ENCODE peak calls at places on chromosomes 3 and 15, in nine cellular contexts. One of them, this sample, is unnamed.

GRCh38 chr15:88704791-88705768 is 66.3 kb downstream of the ISG20 start:
- DNase-seq in Panc1: no peak
- DNase-seq in breast epithelium: no peak
- DNase-seq in Caco-2: no peak
- DNase-seq in cardiac fibroblast: peak
- DNase-seq in tibial artery: peak
- DNase-seq in adrenal gland: peak
- DNase-seq in colonic mucosa: peak
- DNase-seq in fibroblast of the aortic adventitia: peak
- DNase-seq in this sample: no peak

GRCh38 chr3:169171739-169172138 is 491.8 kb downstream of the MECOM start:
- DNase-seq in Panc1: no peak
- DNase-seq in breast epithelium: no peak
- DNase-seq in Caco-2: no peak
- DNase-seq in cardiac fibroblast: peak
- DNase-seq in tibial artery: no peak
- DNase-seq in adrenal gland: no peak
- DNase-seq in colonic mucosa: no peak
- DNase-seq in fibroblast of the aortic adventitia: peak
- DNase-seq in this sample: no peak

GRCh38 chr3:39113291-39113690 is 5.8 kb downstream of the TTC21A start:
- DNase-seq in Panc1: no peak
- DNase-seq in breast epithelium: no peak
- DNase-seq in Caco-2: no peak
- DNase-seq in cardiac fibroblast: no peak
- DNase-seq in tibial artery: no peak
- DNase-seq in adrenal gland: no peak
- DNase-seq in colonic mucosa: no peak
- DNase-seq in fibroblast of the aortic adventitia: no peak
- DNase-seq in this sample: no peak

GRCh38 chr3:122679085-122679466 is 1.6 kb upstream of the PARP14 start:
- DNase-seq in Panc1: peak
- DNase-seq in breast epithelium: peak
- DNase-seq in Caco-2: peak
- DNase-seq in cardiac fibroblast: peak
- DNase-seq in tibial artery: peak
- DNase-seq in adrenal gland: peak
- DNase-seq in colonic mucosa: peak
- DNase-seq in fibroblast of the aortic adventitia: peak
- DNase-seq in this sample: peak

GRCh38 chr15:91289324-91289723 is 189.3 kb downstream of the SV2B start:
- DNase-seq in Panc1: no peak
- DNase-seq in breast epithelium: no peak
- DNase-seq in Caco-2: no peak
- DNase-seq in cardiac fibroblast: no peak
- DNase-seq in tibial artery: no peak
- DNase-seq in adrenal gland: no peak
- DNase-seq in colonic mucosa: no peak
- DNase-seq in fibroblast of the aortic adventitia: no peak
- DNase-seq in this sample: no peak

GRCh38 chr15:25905140-25905539 is 42.0 kb upstream of the ATP10A start:
- DNase-seq in Panc1: no peak
- DNase-seq in breast epithelium: no peak
- DNase-seq in Caco-2: no peak
- DNase-seq in cardiac fibroblast: peak
- DNase-seq in tibial artery: peak
- DNase-seq in adrenal gland: no peak
- DNase-seq in colonic mucosa: no peak
- DNase-seq in fibroblast of the aortic adventitia: peak
- DNase-seq in this sample: no peak

GRCh38 chr3:189186093-189186492 is 14.3 kb downstream of the TPRG1 start:
- DNase-seq in Panc1: no peak
- DNase-seq in breast epithelium: no peak
- DNase-seq in Caco-2: no peak
- DNase-seq in cardiac fibroblast: peak
- DNase-seq in tibial artery: peak
- DNase-seq in adrenal gland: peak
- DNase-seq in colonic mucosa: no peak
- DNase-seq in fibroblast of the aortic adventitia: peak
- DNase-seq in this sample: no peak

GRCh38 chr15:87755226-87755625 is 501.3 kb downstream of the NTRK3 start:
- DNase-seq in Panc1: no peak
- DNase-seq in breast epithelium: no peak
- DNase-seq in Caco-2: no peak
- DNase-seq in cardiac fibroblast: peak
- DNase-seq in tibial artery: no peak
- DNase-seq in adrenal gland: no peak
- DNase-seq in colonic mucosa: no peak
- DNase-seq in fibroblast of the aortic adventitia: no peak
- DNase-seq in this sample: peak

GRCh38 chr3:53531749-53532148 is 37.3 kb downstream of the CACNA1D start:
- DNase-seq in Panc1: no peak
- DNase-seq in breast epithelium: no peak
- DNase-seq in Caco-2: peak
- DNase-seq in cardiac fibroblast: no peak
- DNase-seq in tibial artery: no peak
- DNase-seq in adrenal gland: no peak
- DNase-seq in colonic mucosa: no peak
- DNase-seq in fibroblast of the aortic adventitia: no peak
- DNase-seq in this sample: no peak

GRCh38 chr3:190996376-190996775 is 133.9 kb upstream of the GMNC start:
- DNase-seq in Panc1: no peak
- DNase-seq in breast epithelium: no peak
- DNase-seq in Caco-2: no peak
- DNase-seq in cardiac fibroblast: no peak
- DNase-seq in tibial artery: no peak
- DNase-seq in adrenal gland: no peak
- DNase-seq in colonic mucosa: no peak
- DNase-seq in fibroblast of the aortic adventitia: peak
- DNase-seq in this sample: no peak

GRCh38 chr3:38247366-38248035 is 18.1 kb upstream of the SLC22A13 start:
- DNase-seq in Panc1: peak
- DNase-seq in breast epithelium: no peak
- DNase-seq in Caco-2: no peak
- DNase-seq in cardiac fibroblast: peak
- DNase-seq in tibial artery: no peak
- DNase-seq in adrenal gland: peak
- DNase-seq in colonic mucosa: no peak
- DNase-seq in fibroblast of the aortic adventitia: peak
- DNase-seq in this sample: peak

GRCh38 chr15:78327442-78327841 is 12.7 kb upstream of the CRABP1 start:
- DNase-seq in Panc1: no peak
- DNase-seq in breast epithelium: no peak
- DNase-seq in Caco-2: no peak
- DNase-seq in cardiac fibroblast: no peak
- DNase-seq in tibial artery: no peak
- DNase-seq in adrenal gland: no peak
- DNase-seq in colonic mucosa: no peak
- DNase-seq in fibroblast of the aortic adventitia: no peak
- DNase-seq in this sample: no peak

GRCh38 chr3:5013021-5013906 is 34.0 kb downstream of the BHLHE40 start:
- DNase-seq in Panc1: no peak
- DNase-seq in breast epithelium: no peak
- DNase-seq in Caco-2: peak
- DNase-seq in cardiac fibroblast: peak
- DNase-seq in tibial artery: no peak
- DNase-seq in adrenal gland: no peak
- DNase-seq in colonic mucosa: peak
- DNase-seq in fibroblast of the aortic adventitia: peak
- DNase-seq in this sample: peak

GRCh38 chr3:125651246-125651645 is 55.9 kb upstream of the OSBPL11 start:
- DNase-seq in Panc1: no peak
- DNase-seq in breast epithelium: no peak
- DNase-seq in Caco-2: no peak
- DNase-seq in cardiac fibroblast: no peak
- DNase-seq in tibial artery: no peak
- DNase-seq in adrenal gland: no peak
- DNase-seq in colonic mucosa: no peak
- DNase-seq in fibroblast of the aortic adventitia: peak
- DNase-seq in this sample: peak

GRCh38 chr3:61425356-61425755 is 136.0 kb upstream of the PTPRG start:
- DNase-seq in Panc1: no peak
- DNase-seq in breast epithelium: no peak
- DNase-seq in Caco-2: no peak
- DNase-seq in cardiac fibroblast: no peak
- DNase-seq in tibial artery: no peak
- DNase-seq in adrenal gland: no peak
- DNase-seq in colonic mucosa: no peak
- DNase-seq in fibroblast of the aortic adventitia: no peak
- DNase-seq in this sample: no peak

GRCh38 chr15:101039461-101039860 is 120.3 kb downstream of the LRRK1 start:
- DNase-seq in Panc1: no peak
- DNase-seq in breast epithelium: no peak
- DNase-seq in Caco-2: no peak
- DNase-seq in cardiac fibroblast: peak
- DNase-seq in tibial artery: no peak
- DNase-seq in adrenal gland: no peak
- DNase-seq in colonic mucosa: peak
- DNase-seq in fibroblast of the aortic adventitia: peak
- DNase-seq in this sample: no peak

GRCh38 chr3:71815676-71816075 is 30.7 kb upstream of the PROK2 start:
- DNase-seq in Panc1: no peak
- DNase-seq in breast epithelium: no peak
- DNase-seq in Caco-2: no peak
- DNase-seq in cardiac fibroblast: no peak
- DNase-seq in tibial artery: no peak
- DNase-seq in adrenal gland: no peak
- DNase-seq in colonic mucosa: no peak
- DNase-seq in fibroblast of the aortic adventitia: no peak
- DNase-seq in this sample: no peak

GRCh38 chr3:32510075-32510724 is 7.5 kb upstream of the CMTM6 start:
- DNase-seq in Panc1: no peak
- DNase-seq in breast epithelium: peak
- DNase-seq in Caco-2: peak
- DNase-seq in cardiac fibroblast: peak
- DNase-seq in tibial artery: peak
- DNase-seq in adrenal gland: peak
- DNase-seq in colonic mucosa: peak
- DNase-seq in fibroblast of the aortic adventitia: peak
- DNase-seq in this sample: peak

GRCh38 chr3:44661189-44661588 is 12.7 kb downstream of the ZNF35 start:
- DNase-seq in Panc1: no peak
- DNase-seq in breast epithelium: no peak
- DNase-seq in Caco-2: no peak
- DNase-seq in cardiac fibroblast: no peak
- DNase-seq in tibial artery: no peak
- DNase-seq in adrenal gland: no peak
- DNase-seq in colonic mucosa: no peak
- DNase-seq in fibroblast of the aortic adventitia: no peak
- DNase-seq in this sample: no peak
- TF ChIP-seq CTCF in Panc1: no peak
- TF ChIP-seq CTCF in breast epithelium: no peak
- TF ChIP-seq CTCF in Caco-2: peak
- TF ChIP-seq CTCF in cardiac fibroblast: peak
- TF ChIP-seq CTCF in tibial artery: no peak
- TF ChIP-seq CTCF in adrenal gland: no peak
- TF ChIP-seq CTCF in colonic mucosa: no peak
- TF ChIP-seq CTCF in fibroblast of the aortic adventitia: peak
- TF ChIP-seq CTCF in this sample: peak

GRCh38 chr15:60392601-60392985 is 5.2 kb downstream of the ANXA2 start:
- DNase-seq in Panc1: no peak
- DNase-seq in breast epithelium: peak
- DNase-seq in Caco-2: no peak
- DNase-seq in cardiac fibroblast: peak
- DNase-seq in tibial artery: no peak
- DNase-seq in adrenal gland: no peak
- DNase-seq in colonic mucosa: no peak
- DNase-seq in fibroblast of the aortic adventitia: peak
- DNase-seq in this sample: peak
- H3K4me3 ChIP-seq in Panc1: peak
- H3K4me3 ChIP-seq in breast epithelium: no peak
- H3K4me3 ChIP-seq in Caco-2: no peak
- H3K4me3 ChIP-seq in cardiac fibroblast: no peak
- H3K4me3 ChIP-seq in tibial artery: no peak
- H3K4me3 ChIP-seq in adrenal gland: no peak
- H3K4me3 ChIP-seq in colonic mucosa: no peak
- H3K4me3 ChIP-seq in fibroblast of the aortic adventitia: peak
- H3K4me3 ChIP-seq in this sample: peak

DNA sequence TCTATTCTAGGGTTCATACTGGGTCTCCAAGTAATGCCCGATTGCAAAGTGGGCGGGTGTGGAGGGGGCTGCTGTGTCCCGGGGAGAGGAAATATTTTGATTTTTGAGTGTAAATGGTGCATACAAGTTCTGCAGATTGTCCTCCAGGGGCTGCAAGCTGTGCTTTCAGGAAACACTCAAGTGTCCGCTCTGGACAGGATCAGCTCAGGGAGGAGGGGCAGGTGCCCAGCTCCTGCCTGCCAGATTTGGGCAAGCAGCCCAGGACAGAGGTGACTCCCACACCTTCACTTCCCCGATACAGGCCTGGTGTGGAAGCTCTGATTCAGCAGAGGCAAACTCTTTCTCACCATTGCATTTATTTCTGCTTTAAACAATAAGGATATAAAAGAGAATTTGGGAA is 142.7 kb downstream of the ALDH1A2 start:
- DNase-seq in Panc1: no peak
- DNase-seq in breast epithelium: peak
- DNase-seq in Caco-2: no peak
- DNase-seq in cardiac fibroblast: peak
- DNase-seq in tibial artery: no peak
- DNase-seq in adrenal gland: no peak
- DNase-seq in colonic mucosa: peak
- DNase-seq in fibroblast of the aortic adventitia: no peak
- DNase-seq in this sample: no peak
- TF ChIP-seq CTCF in Panc1: no peak
- TF ChIP-seq CTCF in breast epithelium: no peak
- TF ChIP-seq CTCF in Caco-2: no peak
- TF ChIP-seq CTCF in cardiac fibroblast: no peak
- TF ChIP-seq CTCF in tibial artery: no peak
- TF ChIP-seq CTCF in adrenal gland: no peak
- TF ChIP-seq CTCF in colonic mucosa: no peak
- TF ChIP-seq CTCF in fibroblast of the aortic adventitia: no peak
- TF ChIP-seq CTCF in this sample: no peak

GRCh38 chr3:79067734-79068133 is 700.1 kb downstream of the ROBO1 start:
- DNase-seq in Panc1: no peak
- DNase-seq in breast epithelium: no peak
- DNase-seq in Caco-2: no peak
- DNase-seq in cardiac fibroblast: no peak
- DNase-seq in tibial artery: no peak
- DNase-seq in adrenal gland: no peak
- DNase-seq in colonic mucosa: no peak
- DNase-seq in fibroblast of the aortic adventitia: no peak
- DNase-seq in this sample: no peak

GRCh38 chr3:79063629-79064028 is 704.2 kb downstream of the ROBO1 start:
- DNase-seq in Panc1: no peak
- DNase-seq in breast epithelium: no peak
- DNase-seq in Caco-2: no peak
- DNase-seq in cardiac fibroblast: no peak
- DNase-seq in tibial artery: no peak
- DNase-seq in adrenal gland: no peak
- DNase-seq in colonic mucosa: no peak
- DNase-seq in fibroblast of the aortic adventitia: no peak
- DNase-seq in this sample: no peak

DNA sequence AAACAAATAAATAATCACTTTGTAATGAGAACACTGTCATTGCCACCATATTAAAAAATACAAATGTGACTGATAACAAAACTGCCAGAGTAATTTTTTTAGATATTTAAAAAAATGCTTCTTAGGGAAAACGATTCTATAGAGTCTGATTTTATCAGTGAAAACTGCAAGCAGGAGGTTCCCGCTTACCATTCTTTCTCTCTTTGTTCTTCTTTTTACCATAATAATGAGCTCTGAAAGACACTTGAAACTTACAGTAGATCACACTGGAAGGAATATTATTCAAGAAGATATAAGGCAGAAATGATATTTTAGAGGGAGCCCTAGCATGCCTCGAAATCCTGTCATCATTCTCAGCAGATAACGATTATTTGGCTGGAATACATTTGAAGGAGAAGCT is 701.3 kb downstream of the ROBO1 start:
- DNase-seq in Panc1: no peak
- DNase-seq in breast epithelium: no peak
- DNase-seq in Caco-2: no peak
- DNase-seq in cardiac fibroblast: no peak
- DNase-seq in tibial artery: no peak
- DNase-seq in adrenal gland: no peak
- DNase-seq in colonic mucosa: no peak
- DNase-seq in fibroblast of the aortic adventitia: no peak
- DNase-seq in this sample: no peak
- H3K4me3 ChIP-seq in Panc1: no peak
- H3K4me3 ChIP-seq in breast epithelium: no peak
- H3K4me3 ChIP-seq in Caco-2: no peak
- H3K4me3 ChIP-seq in cardiac fibroblast: no peak
- H3K4me3 ChIP-seq in tibial artery: no peak
- H3K4me3 ChIP-seq in adrenal gland: no peak
- H3K4me3 ChIP-seq in colonic mucosa: no peak
- H3K4me3 ChIP-seq in fibroblast of the aortic adventitia: no peak
- H3K4me3 ChIP-seq in this sample: no peak